ENCODE peak calls at places on chromosomes 12 and 14, in seven cellular contexts. C, P, U, Z, W, R and O are unnamed samples.

GRCh38 chr12:102917026-102917787 is at the start of gene PAH:
- DNase-seq in C (no peak), P (no peak), U (peak), Z (peak), W (no peak), R (no peak), O (no peak)

GRCh38 chr12:29752121-29752520 is 31.6 kb downstream of the TMTC1 start:
- DNase-seq in C (no peak), P (no peak), U (no peak), Z (no peak), W (no peak), R (no peak), O (no peak)

GRCh38 chr12:95248604-95249355 is 31.2 kb downstream of the VEZT start:
- DNase-seq in C (peak), P (no peak), U (no peak), Z (no peak), W (no peak), R (no peak), O (no peak)

GRCh38 chr12:105492591-105492990 is 162.1 kb downstream of the C12orf75 start:
- DNase-seq in C (peak), P (no peak), U (no peak), Z (no peak), W (no peak), R (no peak), O (no peak)

GRCh38 chr12:106585237-106585834 is 2.5 kb downstream of the RFX4 start:
- DNase-seq in C (no peak), P (no peak), U (no peak), Z (peak), W (no peak), R (no peak), O (no peak)

GRCh38 chr14:72745546-72745945 is 148.4 kb downstream of the DPF3 start:
- DNase-seq in C (peak), P (no peak), U (no peak), Z (no peak), W (no peak), R (no peak), O (peak)

GRCh38 chr12:130574402-130574801 is 141.7 kb downstream of the RIMBP2 start:
- DNase-seq in C (no peak), P (no peak), U (no peak), Z (no peak), W (no peak), R (no peak), O (no peak)

GRCh38 chr12:100896192-100896591 is 101.6 kb downstream of the ANO4 start:
- DNase-seq in C (no peak), P (no peak), U (no peak), Z (no peak), W (no peak), R (no peak), O (no peak)

GRCh38 chr14:52949711-52950409 is 990 bp downstream of the FERMT2 start:
- DNase-seq in C (peak), P (no peak), U (peak), Z (no peak), W (no peak), R (no peak), O (no peak)

GRCh38 chr12:57237952-57238853 is 8.7 kb downstream of the SHMT2 start:
- DNase-seq in C (no peak), P (no peak), U (no peak), Z (no peak), W (no peak), R (no peak), O (no peak)

GRCh38 chr12:52499836-52500560 is 6.9 kb upstream of the KRT6A start:
- DNase-seq in C (no peak), P (no peak), U (no peak), Z (no peak), W (no peak), R (no peak), O (no peak)

GRCh38 chr12:108106599-108106998 is 22.5 kb upstream of the WSCD2 start:
- DNase-seq in C (no peak), P (no peak), U (no peak), Z (no peak), W (no peak), R (no peak), O (no peak)

GRCh38 chr14:77603654-77604270 is 12.7 kb downstream of the SPTLC2 start:
- DNase-seq in C (no peak), P (no peak), U (peak), Z (no peak), W (no peak), R (peak), O (no peak)

GRCh38 chr14:89773644-89774316 is 180.8 kb downstream of the EFCAB11 start:
- DNase-seq in C (peak), P (peak), U (peak), Z (no peak), W (peak), R (peak), O (no peak)

GRCh38 chr12:53798575-53798974 is 46.8 kb upstream of the CISTR start:
- DNase-seq in C (peak), P (no peak), U (peak), Z (no peak), W (no peak), R (no peak), O (no peak)

GRCh38 chr14:56501909-56502530 is 77.6 kb upstream of the TMEM260 start:
- DNase-seq in C (no peak), P (no peak), U (no peak), Z (no peak), W (no peak), R (no peak), O (no peak)

GRCh38 chr14:34213332-34213731 is 248.7 kb downstream of the SPTSSA start:
- DNase-seq in C (no peak), P (no peak), U (no peak), Z (no peak), W (no peak), R (no peak), O (no peak)

GRCh38 chr14:102139248-102140026 is at the start of gene WDR20:
- DNase-seq in C (peak), P (peak), U (peak), Z (peak), W (peak), R (peak), O (peak)

GRCh38 chr12:6638305-6638704 is 2.5 kb upstream of the LPAR5 start:
- DNase-seq in C (no peak), P (no peak), U (no peak), Z (no peak), W (no peak), R (no peak), O (no peak)

GRCh38 chr12:116454950-116455447 is 104.2 kb upstream of the MAP1LC3B2 start:
- DNase-seq in C (peak), P (no peak), U (peak), Z (no peak), W (no peak), R (no peak), O (no peak)

GRCh38 chr12:39144613-39145061 is 239.2 kb upstream of the CPNE8 start:
- DNase-seq in C (no peak), P (no peak), U (no peak), Z (no peak), W (no peak), R (peak), O (no peak)

GRCh38 chr12:38144049-38144448 is 172.5 kb upstream of the ALG10B start:
- DNase-seq in C (no peak), P (no peak), U (no peak), Z (no peak), W (no peak), R (no peak), O (no peak)

GRCh38 chr12:105228494-105228893 is 7.5 kb downstream of the APPL2 start:
- DNase-seq in C (peak), P (no peak), U (no peak), Z (no peak), W (no peak), R (no peak), O (no peak)

GRCh38 chr14:96130391-96130790 is 74.2 kb upstream of the BDKRB2 start:
- DNase-seq in C (no peak), P (no peak), U (no peak), Z (no peak), W (no peak), R (no peak), O (no peak)

GRCh38 chr14:22383515-22384166 is 205.4 kb downstream of the DAD1 start:
- DNase-seq in C (no peak), P (no peak), U (no peak), Z (no peak), W (no peak), R (no peak), O (no peak)

GRCh38 chr14:95185452-95186392 is 28.4 kb upstream of the DICER1 start:
- DNase-seq in C (peak), P (no peak), U (no peak), Z (no peak), W (no peak), R (peak), O (peak)

GRCh38 chr12:94362653-94363052 is 97.0 kb downstream of the CEP83 start:
- DNase-seq in C (no peak), P (no peak), U (no peak), Z (no peak), W (no peak), R (no peak), O (no peak)

GRCh38 chr12:57483466-57483865 is 3.8 kb upstream of the ARHGAP9 start:
- DNase-seq in C (peak), P (no peak), U (no peak), Z (no peak), W (no peak), R (no peak), O (no peak)

GRCh38 chr12:92042791-92043531 is 102.7 kb downstream of the BTG1 start:
- DNase-seq in C (no peak), P (no peak), U (no peak), Z (no peak), W (no peak), R (no peak), O (no peak)

GRCh38 chr12:105205322-105206048 is 30.5 kb downstream of the APPL2 start:
- DNase-seq in C (no peak), P (no peak), U (no peak), Z (no peak), W (no peak), R (no peak), O (no peak)

GRCh38 chr12:57755454-57756372 is 810 bp downstream of the MARCHF9 start:
- DNase-seq in C (no peak), P (no peak), U (peak), Z (no peak), W (peak), R (no peak), O (no peak)

GRCh38 chr14:61526405-61527312 is 168.7 kb upstream of the HIF1A start:
- DNase-seq in C (peak), P (no peak), U (no peak), Z (no peak), W (no peak), R (no peak), O (no peak)

GRCh38 chr12:123895477-123895876 is 77.2 kb downstream of the CCDC92 start:
- DNase-seq in C (no peak), P (no peak), U (no peak), Z (no peak), W (no peak), R (no peak), O (no peak)